ENCODE peak calls at places on chromosomes 4 and X, in five cellular contexts. N, W, K, U and G are unnamed samples. For H3K4me1, the result is how much of the 10 kb centered on the place peaks cover.

GRCh38 chr4:164193676-164194075 is 560.3 kb upstream of the SMIM31 start:
- DNase-seq in N (no peak), U (no peak), K (no peak), W (no peak), G (no peak)

GRCh38 chr4:110663738-110664444 is 41.0 kb upstream of the PITX2 start:
- DNase-seq in W (no peak), U (no peak), N (peak), K (no peak), G (no peak)

GRCh38 chrX:49862093-49862492 is 17.2 kb upstream of the USP27X start:
- DNase-seq in W (no peak), N (no peak), K (no peak), U (no peak), G (no peak)

GRCh38 chr4:70505152-70505748 is 13.1 kb upstream of the AMTN start:
- DNase-seq in U (no peak), W (peak), K (peak), N (peak), G (peak)

GRCh38 chrX:152520653-152521052 is 69.5 kb upstream of the GABRA3 start:
- DNase-seq in W (no peak), U (no peak), K (no peak), N (no peak), G (no peak)

GRCh38 chr4:88219099-88219498 is 60.7 kb upstream of the ABCG2 start:
- DNase-seq in U (no peak), W (no peak), K (no peak), N (peak), G (peak)

GRCh38 chrX:42119076-42119475 is 195.7 kb upstream of the CASK start:
- DNase-seq in K (no peak), W (no peak), U (no peak), N (peak), G (no peak)

GRCh38 chrX:80471582-80471981 is 51.3 kb downstream of the TENT5D start:
- DNase-seq in U (no peak), W (no peak), K (no peak), N (no peak), G (no peak)

GRCh38 chrX:63740382-63740781 is 44.6 kb downstream of the ARHGEF9 start:
- DNase-seq in U (no peak), W (no peak), K (no peak), N (no peak), G (no peak)

GRCh38 chr4:1318488-1319213 is 28.4 kb upstream of the UVSSA start:
- DNase-seq in K (peak), W (no peak), N (no peak), U (no peak), G (no peak)

GRCh38 chr4:185726931-185727330 is 85.1 kb downstream of the SORBS2 start:
- DNase-seq in N (peak), K (no peak), W (no peak), U (peak), G (no peak)

GRCh38 chr4:45741897-45742296 is 382.0 kb downstream of the GABRG1 start:
- DNase-seq in N (no peak), K (no peak), U (no peak), W (no peak), G (no peak)

GRCh38 chr4:88522702-88523324 is 763 bp downstream of the PYURF start:
- DNase-seq in U (peak), W (peak), N (peak), K (peak), G (peak)

GRCh38 chrX:3451566-3451965 is 105.1 kb upstream of the MXRA5 start:
- DNase-seq in N (no peak), U (no peak), W (no peak), K (no peak), G (no peak)

GRCh38 chr4:40547446-40548132 is 82.1 kb downstream of the RBM47 start:
- DNase-seq in K (no peak), U (no peak), W (no peak), N (peak), G (no peak)

GRCh38 chr4:58649236-58649635 is 1539.1 kb upstream of the IGFBP7 start:
- DNase-seq in N (no peak), U (no peak), W (no peak), K (no peak), G (no peak)

GRCh38 chr4:82776925-82777542 is 21.6 kb downstream of the SCD5 start:
- DNase-seq in U (no peak), W (no peak), K (no peak), N (peak), G (no peak)

GRCh38 chrX:1397001-1397400 is 5.1 kb upstream of the SLC25A6 start:
- DNase-seq in U (peak), W (peak), K (no peak), N (no peak), G (peak)

GRCh38 chr4:6826781-6827508 is 44.4 kb downstream of the KIAA0232 start:
- DNase-seq in U (no peak), N (no peak), K (no peak), W (no peak), G (no peak)

GRCh38 chr4:16544251-16544721 is 318.0 kb upstream of the TAPT1 start:
- DNase-seq in U (peak), K (no peak), N (no peak), W (peak), G (peak)

GRCh38 chr4:41006141-41006540 is 208.2 kb downstream of the APBB2 start:
- DNase-seq in U (no peak), K (no peak), N (peak), W (no peak), G (no peak)

GRCh38 chr4:155173371-155173770 is 35.1 kb upstream of the NPY2R start:
- DNase-seq in K (no peak), N (peak), U (no peak), W (no peak), G (no peak)

GRCh38 chrX:135707880-135708279 is 5.6 kb upstream of the CT45A1 start:
- DNase-seq in K (no peak), U (no peak), W (no peak), N (no peak), G (no peak)

GRCh38 chrX:102085706-102086105 is 39.8 kb upstream of the TCEAL2 start:
- DNase-seq in U (no peak), N (no peak), K (no peak), W (no peak), G (no peak)

GRCh38 chr4:168451744-168452394 is 28.4 kb downstream of the DDX60L start:
- DNase-seq in K (no peak), U (no peak), W (no peak), N (peak), G (no peak)

GRCh38 chr4:123924536-123924935 is 527.9 kb downstream of the SPRY1 start:
- DNase-seq in K (no peak), U (no peak), N (no peak), W (no peak), G (no peak)

GRCh38 chr4:22500831-22501714 is 14.8 kb downstream of the ADGRA3 start:
- DNase-seq in N (peak), U (no peak), K (no peak), W (no peak), G (peak)

GRCh38 chr4:111066447-111066846 is 443.6 kb upstream of the PITX2 start:
- DNase-seq in U (no peak), K (no peak), N (peak), W (no peak), G (no peak)

GRCh38 chr4:6257243-6258025 is 12.2 kb upstream of the WFS1 start:
- DNase-seq in W (no peak), N (peak), U (no peak), K (no peak), G (no peak)

GRCh38 chrX:98068210-98068609 is 1184.5 kb downstream of the RPA4 start:
- DNase-seq in K (no peak), U (no peak), N (no peak), W (no peak), G (no peak)

GRCh38 chrX:12887767-12888166 is 18.7 kb upstream of the TLR8 start:
- DNase-seq in U (no peak), K (no peak), N (no peak), W (no peak), G (no peak)

GRCh38 chr4:74590476-74590875 is 145.5 kb downstream of the AREG start:
- DNase-seq in W (no peak), N (no peak), U (no peak), K (no peak), G (no peak)

GRCh38 chr4:25523405-25523804 is 132.2 kb upstream of the SLC34A2 start:
- DNase-seq in K (no peak), N (peak), U (no peak), W (no peak), G (no peak)

GRCh38 chrX:48694776-48695523 is 1.6 kb upstream of the SUV39H1 start:
- DNase-seq in U (no peak), W (no peak), K (no peak), N (no peak), G (no peak)

GRCh38 chr4:120025516-120025915 is 41.1 kb downstream of the MAD2L1 start:
- DNase-seq in N (no peak), K (no peak), U (no peak), W (no peak), G (no peak)

GRCh38 chr4:134935320-134935719 is 733.7 kb upstream of the PABPC4L start:
- DNase-seq in N (no peak), U (no peak), W (no peak), K (no peak), G (peak)

GRCh38 chrX:49165901-49166881 is 3.6 kb downstream of the MAGIX start:
- DNase-seq in W (peak), U (peak), K (peak), N (peak), G (peak)

GRCh38 chr4:141391771-141392170 is 171.1 kb downstream of the ZNF330 start:
- DNase-seq in K (no peak), W (no peak), N (peak), U (no peak), G (no peak)

GRCh38 chr4:180539284-180539683 is 1703.9 kb upstream of the TENM3 start:
- DNase-seq in W (no peak), N (no peak), K (no peak), U (no peak), G (no peak)

DNA sequence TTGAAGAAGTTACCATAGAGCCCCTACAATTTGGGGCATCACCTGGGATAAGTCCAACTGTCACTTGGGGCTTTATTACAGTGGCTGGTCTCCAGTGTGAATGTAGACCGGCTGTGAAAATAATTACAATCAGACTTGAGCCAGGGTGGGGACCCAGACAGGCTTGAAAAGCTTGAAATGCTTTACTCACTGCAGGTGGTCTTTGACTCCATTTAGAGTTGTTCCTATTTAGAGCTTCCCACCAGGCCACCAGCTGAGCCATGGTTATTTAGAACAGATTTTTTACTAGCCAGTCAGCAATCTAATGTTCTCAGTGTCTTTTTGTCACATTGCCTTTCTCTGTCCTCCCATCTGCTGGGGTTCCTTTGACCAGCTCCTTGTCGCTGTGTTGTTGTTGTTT is 5.7 kb downstream of the ARHGAP10 start:
- DNase-seq in U (no peak), K (no peak), N (no peak), W (no peak), G (no peak)
- H3K4me1 ChIP-seq in U (half or more), K (half or more), N (under half), W (under half), G (under half)

GRCh38 chrX:40552768-40553167 is 28.0 kb upstream of the ATP6AP2 start:
- DNase-seq in K (no peak), W (no peak), N (no peak), U (no peak), G (no peak)
- TF ChIP-seq CTCF in K (no peak), W (no peak), N (peak), U (no peak), G (no peak)

GRCh38 chr4:56226579-56226978 is 160.7 kb downstream of the AASDH start:
- DNase-seq in U (no peak), K (no peak), N (no peak), W (no peak), G (no peak)

GRCh38 chr4:56235714-56236113 is 151.6 kb downstream of the AASDH start:
- DNase-seq in W (no peak), U (no peak), N (no peak), K (no peak), G (no peak)

GRCh38 chr4:56227301-56227835 is 159.9 kb downstream of the AASDH start:
- DNase-seq in K (no peak), W (no peak), N (no peak), U (no peak), G (no peak)

GRCh38 chr4:56234098-56234497 is 153.2 kb downstream of the AASDH start:
- DNase-seq in K (no peak), N (no peak), U (no peak), W (no peak), G (no peak)

GRCh38 chr4:56229947-56230346 is 157.3 kb downstream of the AASDH start:
- DNase-seq in K (no peak), W (no peak), U (no peak), N (no peak), G (no peak)
- H3K4me1 ChIP-seq in K (under half), W (under half), U (under half), N (under half), G (under half)

DNA sequence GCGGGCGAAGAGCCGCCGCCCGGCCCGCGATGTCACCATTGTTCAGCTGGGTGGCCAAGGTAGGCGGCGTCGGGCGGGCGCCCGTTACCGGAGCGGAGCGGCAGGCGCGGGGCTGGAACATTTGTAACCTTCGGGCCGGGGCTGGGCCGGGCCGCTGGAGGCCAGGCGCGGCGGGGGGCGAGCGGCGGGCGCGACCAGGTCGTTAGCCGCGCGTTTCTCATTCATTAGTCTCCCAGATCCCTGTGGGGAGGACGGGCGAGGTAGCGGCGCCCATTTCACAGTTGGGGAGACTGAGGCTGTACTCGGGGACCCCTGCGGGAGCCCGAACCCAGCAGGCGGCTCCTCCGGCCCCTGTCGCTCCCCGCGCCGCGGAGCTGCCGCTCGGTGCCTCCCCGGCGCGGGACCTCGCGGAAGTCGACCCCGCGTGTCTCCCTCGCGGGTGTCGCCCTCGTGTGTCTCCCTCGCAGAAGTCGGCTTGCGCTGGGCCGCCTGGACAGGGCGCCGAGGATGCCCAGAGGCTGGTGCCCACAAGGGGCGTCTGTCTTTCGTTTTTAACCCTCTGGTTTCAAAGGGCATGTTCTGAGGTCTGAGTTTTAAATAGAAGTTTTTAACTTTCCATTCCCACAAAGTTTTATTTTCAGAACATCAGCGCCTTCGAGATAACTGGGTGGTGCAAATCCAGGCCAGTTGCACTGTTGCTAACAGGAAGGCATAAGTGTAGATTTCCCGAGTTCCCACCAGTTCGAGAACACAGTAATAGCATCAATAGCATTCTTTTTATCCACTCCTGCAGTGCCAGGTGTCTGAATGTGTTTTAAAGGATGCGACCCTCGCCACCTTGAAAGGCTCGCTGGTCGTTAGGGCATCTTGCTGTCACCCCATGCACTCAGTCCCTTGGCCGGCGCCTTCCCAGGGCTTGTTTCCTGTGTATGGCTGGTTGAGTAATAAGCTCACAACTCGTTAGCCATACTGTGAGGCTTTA is 17.6 kb downstream of the PTTG2 start:
- DNase-seq in W (peak), U (peak), N (peak), K (peak), G (peak)
- TF ChIP-seq CTCF in W (peak), U (peak), N (peak), K (peak), G (peak)

GRCh38 chrX:133435544-133436124 is 20.3 kb upstream of the GPC4 start:
- DNase-seq in U (no peak), N (no peak), W (no peak), K (no peak), G (no peak)
- H3K4me1 ChIP-seq in U (under half), N (under half), W (under half), K (under half), G (under half)

GRCh38 chr4:77120888-77121508 is 36.0 kb upstream of the CCNG2 start:
- DNase-seq in K (no peak), N (no peak), W (no peak), U (no peak), G (no peak)
- TF ChIP-seq CTCF in K (no peak), N (no peak), W (no peak), U (no peak), G (no peak)

GRCh38 chrX:7090506-7091095 is 56.9 kb upstream of the STS start:
- DNase-seq in N (no peak), K (no peak), W (no peak), U (no peak), G (no peak)

GRCh38 chrX:7091923-7092322 is 55.6 kb upstream of the STS start:
- DNase-seq in K (no peak), U (no peak), W (no peak), N (no peak), G (no peak)

GRCh38 chrX:7085879-7086278 is 61.6 kb upstream of the STS start:
- DNase-seq in U (no peak), K (no peak), N (no peak), W (no peak), G (no peak)

GRCh38 chrX:7086384-7086783 is 61.1 kb upstream of the STS start:
- DNase-seq in U (no peak), N (peak), W (no peak), K (no peak), G (no peak)

GRCh38 chrX:7088968-7089615 is 58.4 kb upstream of the STS start:
- DNase-seq in N (no peak), W (no peak), U (no peak), K (no peak), G (no peak)
- H3K4me1 ChIP-seq in N (under half), W (under half), U (under half), K (under half), G (under half)

DNA sequence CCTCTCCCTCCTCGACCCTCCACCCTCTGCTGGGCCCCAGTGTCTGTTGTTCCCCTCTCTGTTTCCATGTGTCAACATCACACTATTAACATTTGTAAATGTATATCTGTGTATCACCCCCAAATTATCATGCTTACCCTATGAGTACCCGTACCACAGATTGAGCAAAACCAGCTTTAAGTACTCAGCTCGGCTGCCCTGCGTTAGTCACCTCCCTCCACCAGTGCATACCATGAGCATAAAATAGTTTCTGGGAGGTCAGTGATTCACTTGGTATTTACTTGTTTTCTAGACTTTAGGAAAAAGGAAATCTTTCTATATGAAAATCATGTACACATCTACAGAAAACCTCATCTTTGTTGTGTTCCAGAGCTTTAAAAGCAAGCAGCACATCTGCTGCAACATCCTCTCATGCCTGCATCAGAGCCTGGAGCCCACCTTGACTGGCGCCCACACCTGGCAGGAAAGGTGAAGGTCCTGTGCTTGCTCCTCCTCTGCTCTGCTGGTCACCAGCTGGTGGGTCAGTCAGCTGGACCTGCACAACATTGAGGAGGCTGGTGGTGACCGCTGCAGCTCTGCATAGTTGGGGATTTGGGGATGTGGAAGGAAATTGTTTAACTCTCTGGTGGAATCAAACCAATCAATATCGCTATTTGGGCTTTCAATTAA is 214.4 kb upstream of the KLF3 start:
- DNase-seq in U (no peak), N (peak), K (no peak), W (no peak), G (peak)
- TF ChIP-seq CTCF in U (no peak), N (no peak), K (no peak), W (no peak), G (no peak)

GRCh38 chr4:85738721-85739120 is 263.8 kb downstream of the ARHGAP24 start:
- DNase-seq in N (no peak), W (no peak), K (no peak), U (no peak), G (no peak)
- H3K4me1 ChIP-seq in N (under half), W (under half), K (under half), U (under half), G (under half)